ENCODE peak calls at places on chromosome 15, in six cellular contexts. I is fibroblast of mammary gland, W is left ventricle myocardium inferior, R is endothelial cell, V is HFFc6, M is astrocyte of the spinal cord. Z is an unnamed sample.

GRCh38 chr15:51731549-51732267 is 5.7 kb downstream of the LYSMD2 start:
- DNase-seq in R (no peak), V (peak), I (peak), W (no peak), M (peak), Z (peak)

GRCh38 chr15:39455502-39455991 is 125.3 kb upstream of the THBS1 start:
- DNase-seq in R (no peak), V (peak), I (peak), M (peak), W (no peak), Z (no peak)

GRCh38 chr15:91980502-91981267 is 127.2 kb downstream of the SLCO3A1 start:
- DNase-seq in R (no peak), I (no peak), M (no peak), W (no peak), V (no peak), Z (no peak)

GRCh38 chr15:57902155-57902554 is 163.4 kb downstream of the ALDH1A2 start:
- DNase-seq in I (no peak), V (no peak), W (no peak), R (no peak), M (no peak), Z (no peak)

GRCh38 chr15:81002004-81002253 is 1.2 kb downstream of the TLNRD1 start:
- DNase-seq in V (no peak), W (no peak), R (no peak), M (no peak), I (no peak), Z (no peak)

GRCh38 chr15:31550211-31550848 is 223.7 kb downstream of the KLF13 start:
- DNase-seq in R (no peak), V (no peak), W (no peak), M (no peak), I (no peak), Z (no peak)

GRCh38 chr15:64046347-64047153 is at the start of gene DAPK2:
- DNase-seq in R (peak), W (peak), M (peak), V (no peak), I (peak), Z (peak)

GRCh38 chr15:101411085-101411484 is 78.4 kb downstream of the PCSK6 start:
- DNase-seq in V (no peak), M (no peak), I (no peak), W (no peak), R (no peak), Z (no peak)

GRCh38 chr15:64149424-64150235 is 1.9 kb upstream of the SNX22 start:
- DNase-seq in I (peak), M (no peak), W (no peak), R (no peak), V (peak), Z (no peak)

GRCh38 chr15:100725121-100726069 is 123.0 kb downstream of the ASB7 start:
- DNase-seq in M (peak), W (no peak), V (peak), R (no peak), I (peak), Z (peak)

GRCh38 chr15:63188247-63188936 is 1.0 kb upstream of the RAB8B start:
- DNase-seq in I (no peak), V (no peak), M (peak), R (no peak), W (no peak), Z (peak)

GRCh38 chr15:100537326-100537725 is 8.6 kb upstream of the CERS3 start:
- DNase-seq in I (no peak), R (no peak), M (no peak), W (no peak), V (no peak), Z (no peak)

GRCh38 chr15:29050870-29051269 is 165.1 kb downstream of the APBA2 start:
- DNase-seq in W (no peak), I (no peak), V (peak), R (no peak), M (peak), Z (no peak)

GRCh38 chr15:57784081-57784488 is 77.6 kb downstream of the POLR2M start:
- DNase-seq in V (peak), I (peak), W (peak), R (no peak), M (peak), Z (no peak)

GRCh38 chr15:41629436-41629835 is 30.8 kb upstream of the MGA start:
- DNase-seq in I (no peak), M (no peak), R (no peak), W (no peak), V (no peak), Z (no peak)

GRCh38 chr15:22224241-22224671 is 143.9 kb downstream of the OR4M2 start:
- DNase-seq in W (no peak), M (no peak), R (no peak), V (no peak), I (no peak), Z (no peak)

GRCh38 chr15:40787344-40787841 is 17.6 kb downstream of the C15orf62 start:
- DNase-seq in R (no peak), V (peak), W (no peak), M (peak), I (peak), Z (no peak)

GRCh38 chr15:49901867-49902775 is 216.9 kb downstream of the ATP8B4 start:
- DNase-seq in W (no peak), V (peak), M (peak), R (no peak), I (peak), Z (no peak)

GRCh38 chr15:71231678-71232224 is 116.5 kb downstream of the THSD4 start:
- DNase-seq in V (no peak), M (no peak), W (no peak), I (no peak), R (no peak), Z (no peak)

GRCh38 chr15:101386967-101387366 is 91.9 kb upstream of the SNRPA1 start:
- DNase-seq in W (no peak), V (no peak), R (no peak), M (no peak), I (no peak), Z (no peak)

GRCh38 chr15:74027688-74028087 is 33.2 kb downstream of the PML start:
- DNase-seq in I (no peak), R (no peak), V (no peak), M (no peak), W (no peak), Z (no peak)

GRCh38 chr15:66617137-66618090 is 51.6 kb upstream of the LCTL start:
- DNase-seq in W (peak), M (peak), R (peak), I (peak), V (peak), Z (no peak)

GRCh38 chr15:96268421-96269204 is 61.9 kb upstream of the NR2F2 start:
- DNase-seq in V (peak), M (peak), I (peak), R (no peak), W (no peak), Z (no peak)

GRCh38 chr15:80779658-80780415 is 667 bp downstream of the CEMIP start:
- DNase-seq in R (peak), V (no peak), W (no peak), I (peak), M (peak), Z (no peak)

GRCh38 chr15:66744610-66745279 is 42.7 kb downstream of the SMAD6 start:
- DNase-seq in I (no peak), R (no peak), W (no peak), V (no peak), M (no peak), Z (no peak)

GRCh38 chr15:32651229-32651837 is 9.8 kb downstream of the SCG5 start:
- DNase-seq in V (peak), M (peak), R (peak), W (no peak), I (peak), Z (peak)

GRCh38 chr15:82848201-82848993 is 39.0 kb downstream of the WHAMM start:
- DNase-seq in V (no peak), I (no peak), R (no peak), M (no peak), W (no peak), Z (no peak)

GRCh38 chr15:65132841-65133549 is 613 bp downstream of the PDCD7 start:
- DNase-seq in I (peak), W (peak), V (peak), R (peak), M (peak), Z (peak)

GRCh38 chr15:100438570-100438969 is 90.2 kb downstream of the CERS3 start:
- DNase-seq in M (no peak), R (no peak), W (peak), I (peak), V (no peak), Z (no peak)

GRCh38 chr15:33242165-33242564 is 47.7 kb upstream of the FMN1 start:
- DNase-seq in W (no peak), R (peak), V (peak), M (peak), I (peak), Z (no peak)

GRCh38 chr15:75720787-75721461 is 8.3 kb upstream of the CSPG4 start:
- DNase-seq in W (no peak), M (peak), R (no peak), V (peak), I (peak), Z (peak)

GRCh38 chr15:40146037-40146436 is 14.8 kb upstream of the BUB1B start:
- DNase-seq in R (no peak), I (peak), V (peak), M (peak), W (no peak), Z (no peak)

GRCh38 chr15:81449836-81450474 is 75.9 kb upstream of the TMC3 start:
- DNase-seq in V (no peak), W (no peak), M (no peak), R (no peak), I (no peak), Z (no peak)

GRCh38 chr15:74786659-74787165 is 4.8 kb downstream of the CSK start:
- DNase-seq in I (no peak), V (no peak), R (no peak), W (peak), M (no peak), Z (no peak)

GRCh38 chr15:80932989-80933388 is 56.6 kb downstream of the MESD start:
- DNase-seq in V (no peak), W (peak), M (peak), R (no peak), I (peak), Z (no peak)

GRCh38 chr15:47288794-47289193 is 428.5 kb upstream of the SEMA6D start:
- DNase-seq in V (no peak), I (no peak), R (no peak), M (no peak), W (no peak), Z (no peak)

GRCh38 chr15:45337224-45337623 is 41.1 kb downstream of the GATM start:
- DNase-seq in V (no peak), R (no peak), I (no peak), W (no peak), M (no peak), Z (no peak)
- TF ChIP-seq CTCF in V (no peak), R (no peak), I (no peak), W (no peak), M (no peak), Z (no peak)

DNA sequence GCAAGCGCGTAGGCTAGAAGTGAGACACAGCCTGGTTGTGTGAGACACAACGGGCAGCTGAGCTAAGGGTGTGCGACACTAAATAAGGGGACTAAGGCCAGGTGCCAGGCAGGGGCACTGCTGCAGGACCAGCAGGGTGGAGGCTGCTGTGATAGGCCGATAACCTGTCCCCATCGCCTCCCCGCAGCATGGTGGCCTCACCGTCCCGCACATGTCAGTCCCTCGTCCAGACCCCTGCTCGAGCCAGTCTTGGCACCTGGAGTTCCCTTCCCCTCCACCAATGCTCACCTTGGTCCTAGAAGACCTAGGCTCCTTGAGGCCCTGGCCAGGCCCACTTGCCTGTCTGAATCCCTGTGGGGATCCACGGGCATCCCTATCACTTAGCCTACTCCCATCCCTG is 96.1 kb downstream of the HMG20A start:
- DNase-seq in V (no peak), W (no peak), R (no peak), I (no peak), M (no peak), Z (no peak)
- TF ChIP-seq CTCF in V (no peak), W (no peak), R (no peak), I (no peak), M (no peak), Z (no peak)

DNA sequence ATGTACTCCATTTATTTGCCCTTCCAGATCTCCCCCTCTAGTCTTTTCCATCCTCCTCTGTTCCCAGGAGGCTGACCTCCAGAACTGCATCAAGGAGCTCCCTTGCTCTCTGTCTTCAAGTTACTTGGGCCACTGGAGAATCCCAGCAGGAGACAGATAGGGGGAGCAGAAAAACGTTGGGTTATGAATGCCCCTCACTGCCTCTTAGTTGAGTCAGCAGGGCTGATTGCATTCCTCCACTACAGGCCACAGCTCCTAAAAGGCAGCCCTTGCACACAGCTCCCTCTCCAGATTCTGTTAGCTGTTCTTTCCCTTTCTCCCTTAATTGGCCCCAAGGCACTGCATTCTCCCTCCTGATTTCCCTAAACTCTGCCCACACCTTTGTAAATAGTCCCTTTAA is 12.4 kb upstream of the CEP152 start:
- DNase-seq in V (peak), M (peak), W (no peak), R (no peak), I (no peak), Z (no peak)
- TF ChIP-seq CTCF in V (no peak), M (peak), W (no peak), R (no peak), I (no peak), Z (no peak)

DNA sequence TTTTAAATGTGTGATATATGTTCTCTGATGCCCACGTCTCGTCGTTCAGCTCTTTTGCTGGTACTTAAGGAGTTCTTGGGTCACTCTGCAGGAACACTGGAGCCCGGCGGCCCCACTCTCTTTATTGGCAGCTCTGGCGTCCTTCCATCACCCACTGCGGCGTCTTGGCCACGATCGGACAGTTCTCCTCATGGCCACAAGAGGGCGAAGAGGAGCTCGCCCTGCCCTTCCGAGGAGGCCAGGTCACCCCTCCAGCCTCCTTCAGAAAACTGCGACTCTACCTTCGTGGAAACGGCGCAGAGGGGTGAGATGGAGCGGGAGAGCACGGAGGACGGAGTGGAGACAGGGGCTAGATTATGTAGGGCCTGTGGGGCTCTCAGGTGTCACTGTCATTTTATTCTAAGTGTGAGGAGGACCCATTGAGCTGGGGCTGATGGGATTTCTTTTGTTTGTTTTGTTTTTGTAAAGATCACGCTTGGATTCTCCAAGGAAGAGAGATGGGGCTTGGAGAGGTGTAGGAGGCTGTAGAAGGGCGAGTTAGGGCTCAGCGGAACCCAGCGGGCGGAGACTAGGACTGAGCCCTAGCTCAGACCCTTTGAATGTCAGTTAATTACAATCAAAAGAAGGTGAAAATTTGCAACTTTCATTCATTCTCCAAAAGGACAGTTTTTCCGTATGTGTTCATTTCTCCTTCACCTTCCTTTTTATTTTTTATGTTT is 28.0 kb upstream of the GABRA5 start:
- DNase-seq in R (peak), M (no peak), V (no peak), I (no peak), W (no peak), Z (no peak)
- TF ChIP-seq CTCF in R (peak), M (peak), V (peak), I (peak), W (peak), Z (no peak)

GRCh38 chr15:60297047-60297446 is 100.7 kb downstream of the ANXA2 start:
- DNase-seq in M (no peak), R (no peak), I (no peak), W (no peak), V (no peak), Z (no peak)

GRCh38 chr15:60301024-60301423 is 96.8 kb downstream of the ANXA2 start:
- DNase-seq in I (peak), W (no peak), V (no peak), R (no peak), M (no peak), Z (no peak)

GRCh38 chr15:60299452-60300047 is 98.2 kb downstream of the ANXA2 start:
- DNase-seq in M (peak), W (no peak), I (peak), V (peak), R (no peak), Z (no peak)
- TF ChIP-seq CTCF in M (peak), W (peak), I (no peak), V (peak), R (no peak), Z (no peak)

GRCh38 chr15:59158701-59159034 is 48.0 kb upstream of the LDHAL6B start:
- DNase-seq in V (no peak), W (no peak), M (no peak), R (no peak), I (no peak), Z (no peak)

GRCh38 chr15:59159210-59159609 is 47.4 kb upstream of the LDHAL6B start:
- DNase-seq in M (no peak), R (no peak), I (no peak), V (no peak), W (no peak), Z (no peak)

GRCh38 chr15:59157840-59158700 is 48.6 kb upstream of the LDHAL6B start:
- DNase-seq in I (no peak), M (no peak), W (no peak), V (no peak), R (no peak), Z (no peak)

GRCh38 chr15:59157398-59157797 is 49.2 kb upstream of the LDHAL6B start:
- DNase-seq in M (no peak), I (no peak), W (no peak), R (no peak), V (no peak), Z (no peak)

DNA sequence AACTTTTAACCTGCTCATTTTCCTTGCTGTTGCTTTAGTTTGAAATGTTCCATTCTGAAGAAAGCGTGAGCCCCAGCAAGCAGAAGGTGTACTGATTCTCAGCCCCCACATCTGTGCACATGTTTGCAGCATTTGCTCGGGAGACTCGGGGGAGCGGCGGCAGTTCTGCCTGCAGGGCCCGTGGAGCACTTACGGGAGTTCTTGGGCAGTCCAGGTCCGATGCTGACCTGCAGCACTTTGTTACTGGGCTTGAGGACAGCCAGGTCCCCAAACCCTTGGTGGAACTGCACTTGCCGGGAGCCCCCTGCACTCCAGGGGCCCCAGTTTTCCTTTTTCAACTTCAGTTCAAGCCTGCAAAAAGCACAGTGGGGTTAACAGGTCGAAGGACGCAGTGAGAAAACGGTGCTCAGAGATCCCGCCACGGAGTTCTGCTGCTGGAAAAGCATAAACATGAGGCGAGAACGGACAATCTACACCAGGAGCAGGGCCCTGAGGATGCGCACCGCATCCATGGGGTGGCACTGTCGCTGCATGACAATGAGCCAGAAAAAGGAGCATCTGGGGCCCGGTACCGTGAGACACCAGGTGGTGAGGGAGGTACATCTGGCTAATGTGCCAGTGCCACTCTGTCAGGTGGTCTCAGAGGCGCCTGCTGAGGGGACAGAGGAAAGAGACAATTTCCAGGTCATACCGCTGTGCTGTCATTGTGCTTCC is 45.6 kb upstream of the LDHAL6B start:
- DNase-seq in M (no peak), V (no peak), R (peak), W (no peak), I (no peak), Z (no peak)
- TF ChIP-seq CTCF in M (peak), V (peak), R (peak), W (peak), I (peak), Z (no peak)

GRCh38 chr15:70226337-70226980 is 128.7 kb upstream of the TLE3 start:
- DNase-seq in R (no peak), I (no peak), V (no peak), M (no peak), W (no peak), Z (no peak)
- TF ChIP-seq CTCF in R (no peak), I (no peak), V (no peak), M (no peak), W (no peak), Z (no peak)

DNA sequence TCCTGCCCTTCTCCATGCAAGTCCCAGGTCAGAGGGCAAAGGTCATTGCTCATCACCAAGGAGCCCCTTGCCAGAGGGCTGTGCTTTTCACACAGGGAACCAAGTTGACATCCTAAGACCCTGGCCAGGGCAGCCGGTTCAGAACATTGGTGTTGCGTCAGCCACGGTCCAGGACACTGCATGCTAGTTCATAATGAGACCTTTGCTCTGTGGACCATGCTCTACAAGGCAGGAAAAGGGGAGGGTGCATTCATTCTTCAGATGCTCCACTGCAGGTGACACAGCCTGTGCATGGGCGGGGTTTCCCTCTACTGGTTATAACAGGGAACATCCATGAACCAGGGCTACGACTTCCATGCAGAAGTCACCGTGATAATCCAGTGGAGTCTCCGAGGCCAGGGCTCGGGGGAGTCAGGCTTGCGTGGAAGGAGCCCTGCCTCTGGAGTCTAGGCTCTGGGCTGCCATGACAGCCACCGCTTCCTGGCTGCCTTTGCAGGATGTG is 81.6 kb downstream of the OCA2 start:
- DNase-seq in R (no peak), M (no peak), W (no peak), V (no peak), I (no peak), Z (no peak)
- TF ChIP-seq CTCF in R (peak), M (peak), W (peak), V (no peak), I (no peak), Z (no peak)

Z was measured in GM20000.